ENCODE peak calls at places on chromosome 9, in five cellular contexts. R, N, B, O and Z are unnamed samples.
A peak's percentile ranks its signal among the peaks of the same experiment; 100 is the strongest.

GRCh38 chr9:133597316-133597957 is 11.8 kb downstream of the FAM163B start:
- DNase-seq in R (no peak), O (no peak), B (no peak), N (no peak), Z (no peak)

GRCh38 chr9:36148652-36149051 is 12.1 kb downstream of the GLIPR2 start:
- DNase-seq in R (peak; percentile 92), B (peak; percentile 92), N (peak; percentile 97), O (peak; percentile 89), Z (peak; percentile 97)

GRCh38 chr9:33244150-33244784 is 4.3 kb downstream of the SPINK4 start:
- DNase-seq in R (peak; percentile 20), N (no peak), O (no peak), B (no peak), Z (no peak)

GRCh38 chr9:104872959-104873850 is 54.8 kb downstream of the ABCA1 start:
- DNase-seq in N (peak; percentile 65), B (peak; percentile 97), O (peak; percentile 71), R (no peak), Z (peak; percentile 77)

GRCh38 chr9:21481470-21482057 is 549 bp downstream of the IFNE start:
- DNase-seq in B (no peak), R (no peak), O (no peak), N (no peak), Z (no peak)

GRCh38 chr9:38087934-38088925 is 19.2 kb upstream of the SHB start:
- DNase-seq in N (peak; percentile 79), O (peak; percentile 78), B (peak; percentile 32), R (peak; percentile 86), Z (no peak)

GRCh38 chr9:35940474-35941467 is 17.2 kb downstream of the OR2S2 start:
- DNase-seq in R (no peak), B (peak; percentile 27), O (no peak), N (no peak), Z (no peak)

GRCh38 chr9:100473271-100474081 is 527 bp downstream of the TMEFF1 start:
- DNase-seq in N (peak; percentile 47), O (peak; percentile 7), R (peak; percentile 67), B (peak; percentile 35), Z (no peak)

GRCh38 chr9:16642421-16643109 is 227.9 kb downstream of the BNC2 start:
- DNase-seq in R (no peak), B (no peak), N (no peak), O (no peak), Z (no peak)

GRCh38 chr9:137023583-137023991 is 4.5 kb downstream of the ABCA2 start:
- DNase-seq in R (no peak), N (no peak), B (no peak), O (no peak), Z (no peak)

GRCh38 chr9:137023157-137023556 is 4.9 kb downstream of the ABCA2 start:
- DNase-seq in O (no peak), N (no peak), B (no peak), R (no peak), Z (no peak)

GRCh38 chr9:137021574-137021978 is 6.5 kb downstream of the ABCA2 start:
- DNase-seq in O (no peak), B (no peak), N (no peak), R (no peak), Z (no peak)

GRCh38 chr9:137021979-137022619 is 5.9 kb downstream of the ABCA2 start:
- DNase-seq in N (no peak), R (peak; percentile 81), B (peak; percentile 73), O (peak; percentile 50), Z (no peak)

GRCh38 chr9:137022620-137023008 is 5.4 kb downstream of the ABCA2 start:
- DNase-seq in O (no peak), R (no peak), N (no peak), B (no peak), Z (no peak)
- H3K4me3 ChIP-seq in O (no peak overlapping the region), R (no peak overlapping the region), N (no peak overlapping the region), B (no peak overlapping the region), Z (no peak overlapping the region)

GRCh38 chr9:78196258-78196657 is 39.6 kb upstream of the CEP78 start:
- DNase-seq in N (no peak), O (no peak), B (no peak), R (no peak), Z (no peak)
- H3K4me3 ChIP-seq in N (no peak overlapping the region), O (no peak overlapping the region), B (no peak overlapping the region), R (no peak overlapping the region), Z (no peak overlapping the region)

GRCh38 chr9:86405926-86406325 is 51.7 kb upstream of the TUT7 start:
- DNase-seq in N (no peak), B (peak; percentile 96), O (peak; percentile 56), R (no peak), Z (peak; percentile 76)
- H3K4me3 ChIP-seq in N (no peak overlapping the region), B (peak overlapping the region; percentile 15), O (no peak overlapping the region), R (no peak overlapping the region), Z (no peak overlapping the region)

GRCh38 chr9:92136184-92136858 is 21.1 kb upstream of the SPTLC1 start:
- DNase-seq in R (no peak), N (no peak), B (no peak), O (no peak), Z (no peak)

GRCh38 chr9:92138157-92138959 is 23.1 kb upstream of the SPTLC1 start:
- DNase-seq in B (peak; percentile 30), O (peak; percentile 60), N (peak; percentile 73), R (peak; percentile 88), Z (no peak)

GRCh38 chr9:92135576-92135975 is 20.4 kb upstream of the SPTLC1 start:
- DNase-seq in N (no peak), O (no peak), B (no peak), R (no peak), Z (no peak)

GRCh38 chr9:92132501-92132900 is 17.3 kb upstream of the SPTLC1 start:
- DNase-seq in O (no peak), R (no peak), B (no peak), N (no peak), Z (no peak)

DNA sequence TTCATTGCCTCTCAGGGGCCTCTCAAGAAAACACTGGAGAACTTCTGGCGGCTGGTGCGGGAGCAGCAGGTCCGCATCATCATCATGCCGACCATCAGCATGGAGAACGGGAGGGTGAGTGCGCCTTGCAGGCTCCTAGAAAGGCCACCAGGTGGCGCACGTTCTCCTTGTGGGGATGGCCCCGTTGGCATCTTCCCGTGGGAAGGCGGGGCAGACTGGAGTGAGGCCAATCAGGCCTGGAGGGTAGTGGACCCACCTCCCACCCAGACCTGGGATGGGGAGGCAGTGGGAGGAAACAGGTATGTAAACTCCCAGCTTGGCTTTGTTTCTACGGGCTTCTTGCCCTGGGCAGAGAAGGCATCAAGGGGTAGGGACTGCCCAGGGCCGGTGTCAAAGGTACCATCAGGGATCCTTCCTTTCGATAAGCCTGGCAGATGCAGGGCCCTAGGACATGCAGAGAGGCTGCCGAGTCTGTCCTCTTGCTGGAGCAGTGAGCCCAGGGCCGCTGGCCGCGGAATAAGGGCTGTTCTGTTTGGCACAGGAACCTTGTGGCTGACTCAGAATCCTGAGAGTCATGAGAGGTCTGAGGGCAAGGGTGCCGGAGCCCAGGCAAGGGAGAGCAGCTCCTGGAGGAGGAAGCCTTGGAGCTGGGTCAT is 18.9 kb upstream of the SPTLC1 start:
- DNase-seq in N (peak; percentile 87), O (peak; percentile 73), R (peak; percentile 90), B (peak; percentile 80), Z (peak; percentile 24)
- H3K4me3 ChIP-seq in N (no peak overlapping the region), O (no peak overlapping the region), R (no peak overlapping the region), B (no peak overlapping the region), Z (no peak overlapping the region)

GRCh38 chr9:86341007-86341491 is 13.2 kb downstream of the TUT7 start:
- DNase-seq in B (no peak), O (no peak), N (no peak), R (no peak), Z (no peak)

GRCh38 chr9:86333651-86334050 is 20.6 kb downstream of the TUT7 start:
- DNase-seq in O (no peak), R (no peak), B (no peak), N (no peak), Z (no peak)

GRCh38 chr9:86336058-86336457 is 18.2 kb downstream of the TUT7 start:
- DNase-seq in R (no peak), B (no peak), N (no peak), O (no peak), Z (no peak)

GRCh38 chr9:86340356-86341006 is 13.7 kb downstream of the TUT7 start:
- DNase-seq in O (no peak), R (no peak), B (no peak), N (no peak), Z (no peak)

DNA sequence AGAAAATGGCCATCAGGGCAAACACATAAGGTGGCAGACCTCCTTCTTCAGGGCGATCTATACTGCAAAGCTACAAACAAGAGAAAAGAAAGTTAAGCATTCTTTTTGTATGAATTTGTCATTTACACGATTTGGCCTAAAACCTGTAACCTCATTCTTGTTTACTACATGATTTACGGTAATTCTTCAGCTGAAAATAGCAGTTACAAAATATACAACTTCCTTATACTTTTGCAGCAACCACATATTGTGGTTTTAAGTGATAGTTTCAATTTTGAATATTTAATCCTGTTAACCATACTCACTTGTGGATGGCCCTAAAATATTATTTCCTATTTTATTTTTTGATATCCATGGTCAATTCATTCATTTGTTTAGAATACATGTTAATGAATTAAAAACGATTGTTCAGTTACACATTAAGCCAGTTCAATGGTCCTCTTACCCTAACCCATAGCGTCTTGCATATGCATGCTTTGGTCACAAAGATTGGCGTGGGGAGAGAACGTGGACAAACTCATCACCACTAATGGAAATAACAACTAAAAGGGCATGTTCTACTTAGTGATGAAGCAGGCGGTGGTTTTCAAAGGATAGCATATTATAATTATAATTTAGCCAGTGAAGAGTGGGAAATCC is 16.6 kb downstream of the TUT7 start:
- DNase-seq in N (no peak), B (no peak), R (no peak), O (no peak), Z (no peak)
- H3K4me3 ChIP-seq in N (no peak overlapping the region), B (no peak overlapping the region), R (no peak overlapping the region), O (no peak overlapping the region), Z (no peak overlapping the region)

GRCh38 chr9:113582698-113583200 is 119.2 kb downstream of the RGS3 start:
- DNase-seq in R (no peak), B (no peak), N (peak; percentile 26), O (no peak), Z (no peak)

GRCh38 chr9:113579270-113580040 is 115.9 kb downstream of the RGS3 start:
- DNase-seq in N (peak; percentile 81), R (no peak), B (no peak), O (peak; percentile 73), Z (no peak)

GRCh38 chr9:113581865-113582697 is 118.6 kb downstream of the RGS3 start:
- DNase-seq in N (peak; percentile 92), R (peak; percentile 89), B (no peak), O (peak; percentile 90), Z (no peak)

GRCh38 chr9:113580041-113580953 is 116.8 kb downstream of the RGS3 start:
- DNase-seq in N (peak; percentile 95), O (peak; percentile 97), B (peak; percentile 76), R (peak; percentile 97), Z (no peak)

GRCh38 chr9:113580954-113581311 is 117.4 kb downstream of the RGS3 start:
- DNase-seq in R (no peak), O (no peak), B (no peak), N (no peak), Z (no peak)
- H3K4me3 ChIP-seq in R (peak overlapping the region; percentile 36), O (no peak overlapping the region), B (no peak overlapping the region), N (no peak overlapping the region), Z (no peak overlapping the region)

DNA sequence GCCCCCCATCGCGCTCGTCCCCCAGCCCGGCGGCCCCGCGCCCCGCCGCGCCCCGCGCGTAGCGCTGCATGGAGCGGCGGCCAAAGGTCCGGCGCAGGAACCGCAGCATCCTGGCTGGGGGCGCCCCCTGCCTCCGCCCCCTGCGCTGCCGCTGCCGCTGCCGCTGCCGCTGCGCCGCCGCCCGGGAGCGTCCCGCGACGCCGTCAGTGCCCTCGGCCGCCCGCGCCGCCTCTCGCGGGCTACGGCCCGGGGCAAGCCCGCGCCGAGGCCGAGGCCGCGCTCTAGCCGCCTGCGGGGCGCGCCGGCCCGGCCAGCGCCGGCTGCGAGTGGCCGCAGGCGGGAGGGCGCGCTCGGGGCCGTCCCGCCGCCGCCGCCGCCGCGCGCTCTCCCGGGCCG is 523 bp downstream of the EPB41L4B start:
- DNase-seq in O (no peak), R (no peak), B (no peak), N (no peak), Z (no peak)
- H3K4me3 ChIP-seq in O (no peak overlapping the region), R (no peak overlapping the region), B (peak overlapping the region; percentile 55), N (peak overlapping the region; percentile 45), Z (no peak overlapping the region)